ENCODE peak calls at places on chromosome 18, in six cellular contexts. One of them, this sample, is unnamed.

GRCh38 chr18:8667846-8668245 is 37.5 kb upstream of the MTCL1 start:
- DNase-seq in cerebellar nuclear complex: no peak
- DNase-seq in AML-193: no peak
- DNase-seq in GM04503: no peak
- DNase-seq in activated T-cell treated with anti-CD3 and anti-CD28 coated beads for 1 hour: no peak
- DNase-seq in GM04504: no peak
- DNase-seq in this sample: no peak

GRCh38 chr18:55478301-55478660 is 109.7 kb downstream of the TCF4 start:
- DNase-seq in cerebellar nuclear complex: no peak
- DNase-seq in AML-193: no peak
- DNase-seq in GM04503: no peak
- DNase-seq in activated T-cell treated with anti-CD3 and anti-CD28 coated beads for 1 hour: no peak
- DNase-seq in GM04504: no peak
- DNase-seq in this sample: no peak

GRCh38 chr18:55322176-55322735 is 265.7 kb downstream of the TCF4 start:
- DNase-seq in cerebellar nuclear complex: peak; percentile 67
- DNase-seq in AML-193: no peak
- DNase-seq in GM04503: peak; percentile 85
- DNase-seq in activated T-cell treated with anti-CD3 and anti-CD28 coated beads for 1 hour: no peak
- DNase-seq in GM04504: peak; percentile 93
- DNase-seq in this sample: peak; percentile 74

GRCh38 chr18:51153659-51154371 is 43.7 kb downstream of the MEX3C start:
- DNase-seq in cerebellar nuclear complex: no peak
- DNase-seq in AML-193: no peak
- DNase-seq in GM04503: no peak
- DNase-seq in activated T-cell treated with anti-CD3 and anti-CD28 coated beads for 1 hour: peak; percentile 23
- DNase-seq in GM04504: no peak
- DNase-seq in this sample: peak; percentile 68

GRCh38 chr18:2889761-2890192 is 43.0 kb downstream of the EMILIN2 start:
- DNase-seq in cerebellar nuclear complex: no peak
- DNase-seq in AML-193: no peak
- DNase-seq in GM04503: no peak
- DNase-seq in activated T-cell treated with anti-CD3 and anti-CD28 coated beads for 1 hour: no peak
- DNase-seq in GM04504: no peak
- DNase-seq in this sample: no peak

GRCh38 chr18:48098538-48098937 is 168.1 kb upstream of the SMAD2 start:
- DNase-seq in cerebellar nuclear complex: no peak
- DNase-seq in AML-193: no peak
- DNase-seq in GM04503: no peak
- DNase-seq in activated T-cell treated with anti-CD3 and anti-CD28 coated beads for 1 hour: no peak
- DNase-seq in GM04504: no peak
- DNase-seq in this sample: no peak

GRCh38 chr18:23887035-23887434 is 127.5 kb upstream of the TTC39C start:
- DNase-seq in cerebellar nuclear complex: no peak
- DNase-seq in AML-193: no peak
- DNase-seq in GM04503: no peak
- DNase-seq in activated T-cell treated with anti-CD3 and anti-CD28 coated beads for 1 hour: no peak
- DNase-seq in GM04504: no peak
- DNase-seq in this sample: no peak

GRCh38 chr18:6362559-6363129 is 52.1 kb downstream of the L3MBTL4 start:
- DNase-seq in cerebellar nuclear complex: no peak
- DNase-seq in AML-193: no peak
- DNase-seq in GM04503: no peak
- DNase-seq in activated T-cell treated with anti-CD3 and anti-CD28 coated beads for 1 hour: no peak
- DNase-seq in GM04504: no peak
- DNase-seq in this sample: no peak

GRCh38 chr18:63119647-63120046 is 199.9 kb downstream of the BCL2 start:
- DNase-seq in cerebellar nuclear complex: no peak
- DNase-seq in AML-193: peak; percentile 13
- DNase-seq in GM04503: no peak
- DNase-seq in activated T-cell treated with anti-CD3 and anti-CD28 coated beads for 1 hour: no peak
- DNase-seq in GM04504: no peak
- DNase-seq in this sample: no peak

GRCh38 chr18:59012815-59013677 is 126.6 kb upstream of the SEC11C start:
- DNase-seq in cerebellar nuclear complex: no peak
- DNase-seq in AML-193: no peak
- DNase-seq in GM04503: no peak
- DNase-seq in activated T-cell treated with anti-CD3 and anti-CD28 coated beads for 1 hour: no peak
- DNase-seq in GM04504: no peak
- DNase-seq in this sample: no peak

GRCh38 chr18:79756143-79756500 is 41.6 kb upstream of the KCNG2 start:
- DNase-seq in cerebellar nuclear complex: no peak
- DNase-seq in AML-193: no peak
- DNase-seq in GM04503: no peak
- DNase-seq in activated T-cell treated with anti-CD3 and anti-CD28 coated beads for 1 hour: no peak
- DNase-seq in GM04504: no peak
- DNase-seq in this sample: peak; percentile 38

GRCh38 chr18:23719634-23720201 is 30.5 kb downstream of the LAMA3 start:
- DNase-seq in cerebellar nuclear complex: no peak
- DNase-seq in AML-193: no peak
- DNase-seq in GM04503: peak; percentile 97
- DNase-seq in activated T-cell treated with anti-CD3 and anti-CD28 coated beads for 1 hour: no peak
- DNase-seq in GM04504: peak; percentile 98
- DNase-seq in this sample: peak; percentile 56

GRCh38 chr18:1663879-1664705 is 759.4 kb downstream of the ADCYAP1 start:
- DNase-seq in cerebellar nuclear complex: no peak
- DNase-seq in AML-193: peak; percentile 55
- DNase-seq in GM04503: no peak
- DNase-seq in activated T-cell treated with anti-CD3 and anti-CD28 coated beads for 1 hour: no peak
- DNase-seq in GM04504: no peak
- DNase-seq in this sample: peak; percentile 51

GRCh38 chr18:33560686-33561370 is 17.2 kb upstream of the ASXL3 start:
- DNase-seq in cerebellar nuclear complex: no peak
- DNase-seq in AML-193: no peak
- DNase-seq in GM04503: no peak
- DNase-seq in activated T-cell treated with anti-CD3 and anti-CD28 coated beads for 1 hour: no peak
- DNase-seq in GM04504: no peak
- DNase-seq in this sample: no peak

GRCh38 chr18:62335494-62335893 is 10.4 kb downstream of the TNFRSF11A start:
- DNase-seq in cerebellar nuclear complex: no peak
- DNase-seq in AML-193: no peak
- DNase-seq in GM04503: no peak
- DNase-seq in activated T-cell treated with anti-CD3 and anti-CD28 coated beads for 1 hour: no peak
- DNase-seq in GM04504: no peak
- DNase-seq in this sample: no peak

GRCh38 chr18:79553154-79553553 is 126.4 kb upstream of the CTDP1 start:
- DNase-seq in cerebellar nuclear complex: no peak
- DNase-seq in AML-193: no peak
- DNase-seq in GM04503: no peak
- DNase-seq in activated T-cell treated with anti-CD3 and anti-CD28 coated beads for 1 hour: no peak
- DNase-seq in GM04504: no peak
- DNase-seq in this sample: peak; percentile 39

GRCh38 chr18:13528739-13529392 is 197.5 kb downstream of the FAM210A start:
- DNase-seq in cerebellar nuclear complex: no peak
- DNase-seq in AML-193: no peak
- DNase-seq in GM04503: no peak
- DNase-seq in activated T-cell treated with anti-CD3 and anti-CD28 coated beads for 1 hour: no peak
- DNase-seq in GM04504: no peak
- DNase-seq in this sample: no peak

GRCh38 chr18:45654677-45655076 is 39.4 kb downstream of the SLC14A2 start:
- DNase-seq in cerebellar nuclear complex: no peak
- DNase-seq in AML-193: no peak
- DNase-seq in GM04503: no peak
- DNase-seq in activated T-cell treated with anti-CD3 and anti-CD28 coated beads for 1 hour: no peak
- DNase-seq in GM04504: no peak
- DNase-seq in this sample: no peak

GRCh38 chr18:72174972-72175649 is 369.0 kb downstream of the CBLN2 start:
- DNase-seq in cerebellar nuclear complex: no peak
- DNase-seq in AML-193: no peak
- DNase-seq in GM04503: no peak
- DNase-seq in activated T-cell treated with anti-CD3 and anti-CD28 coated beads for 1 hour: no peak
- DNase-seq in GM04504: peak; percentile 12
- DNase-seq in this sample: no peak

GRCh38 chr18:51255694-51256093 is 58.2 kb upstream of the MEX3C start:
- DNase-seq in cerebellar nuclear complex: no peak
- DNase-seq in AML-193: no peak
- DNase-seq in GM04503: no peak
- DNase-seq in activated T-cell treated with anti-CD3 and anti-CD28 coated beads for 1 hour: no peak
- DNase-seq in GM04504: no peak
- DNase-seq in this sample: no peak

GRCh38 chr18:45801396-45802004 is 24.0 kb upstream of the SIGLEC15 start:
- DNase-seq in cerebellar nuclear complex: no peak
- DNase-seq in AML-193: peak; percentile 45
- DNase-seq in GM04503: no peak
- DNase-seq in activated T-cell treated with anti-CD3 and anti-CD28 coated beads for 1 hour: no peak
- DNase-seq in GM04504: no peak
- DNase-seq in this sample: no peak

GRCh38 chr18:11518788-11519685 is 90.4 kb upstream of the SLC35G4 start:
- DNase-seq in cerebellar nuclear complex: no peak
- DNase-seq in AML-193: peak; percentile 45
- DNase-seq in GM04503: no peak
- DNase-seq in activated T-cell treated with anti-CD3 and anti-CD28 coated beads for 1 hour: no peak
- DNase-seq in GM04504: no peak
- DNase-seq in this sample: no peak

GRCh38 chr18:68147728-68148127 is 567.2 kb downstream of the TMX3 start:
- DNase-seq in cerebellar nuclear complex: no peak
- DNase-seq in AML-193: no peak
- DNase-seq in GM04503: no peak
- DNase-seq in activated T-cell treated with anti-CD3 and anti-CD28 coated beads for 1 hour: no peak
- DNase-seq in GM04504: no peak
- DNase-seq in this sample: no peak

GRCh38 chr18:51059969-51060368 is 30.0 kb downstream of the SMAD4 start:
- DNase-seq in cerebellar nuclear complex: no peak
- DNase-seq in AML-193: no peak
- DNase-seq in GM04503: no peak
- DNase-seq in activated T-cell treated with anti-CD3 and anti-CD28 coated beads for 1 hour: no peak
- DNase-seq in GM04504: no peak
- DNase-seq in this sample: no peak

GRCh38 chr18:78721986-78722385 is 257.6 kb upstream of the SALL3 start:
- DNase-seq in cerebellar nuclear complex: no peak
- DNase-seq in AML-193: no peak
- DNase-seq in GM04503: no peak
- DNase-seq in activated T-cell treated with anti-CD3 and anti-CD28 coated beads for 1 hour: no peak
- DNase-seq in GM04504: no peak
- DNase-seq in this sample: no peak

GRCh38 chr18:61948196-61948800 is 55.5 kb upstream of the RNF152 start:
- DNase-seq in cerebellar nuclear complex: no peak
- DNase-seq in AML-193: no peak
- DNase-seq in GM04503: no peak
- DNase-seq in activated T-cell treated with anti-CD3 and anti-CD28 coated beads for 1 hour: no peak
- DNase-seq in GM04504: no peak
- DNase-seq in this sample: no peak

GRCh38 chr18:1392046-1392445 is 487.4 kb downstream of the ADCYAP1 start:
- DNase-seq in cerebellar nuclear complex: no peak
- DNase-seq in AML-193: no peak
- DNase-seq in GM04503: no peak
- DNase-seq in activated T-cell treated with anti-CD3 and anti-CD28 coated beads for 1 hour: no peak
- DNase-seq in GM04504: no peak
- DNase-seq in this sample: no peak

GRCh38 chr18:12890500-12890899 is 6.5 kb upstream of the PTPN2 start:
- DNase-seq in cerebellar nuclear complex: no peak
- DNase-seq in AML-193: peak; percentile 29
- DNase-seq in GM04503: no peak
- DNase-seq in activated T-cell treated with anti-CD3 and anti-CD28 coated beads for 1 hour: no peak
- DNase-seq in GM04504: no peak
- DNase-seq in this sample: no peak

GRCh38 chr18:28514699-28515098 is 337.8 kb upstream of the CDH2 start:
- DNase-seq in cerebellar nuclear complex: no peak
- DNase-seq in AML-193: no peak
- DNase-seq in GM04503: no peak
- DNase-seq in activated T-cell treated with anti-CD3 and anti-CD28 coated beads for 1 hour: no peak
- DNase-seq in GM04504: no peak
- DNase-seq in this sample: no peak

GRCh38 chr18:63149200-63149587 is 170.4 kb downstream of the BCL2 start:
- DNase-seq in cerebellar nuclear complex: no peak
- DNase-seq in AML-193: no peak
- DNase-seq in GM04503: no peak
- DNase-seq in activated T-cell treated with anti-CD3 and anti-CD28 coated beads for 1 hour: no peak
- DNase-seq in GM04504: no peak
- DNase-seq in this sample: no peak

GRCh38 chr18:57410749-57411148 is 24.4 kb upstream of the ONECUT2 start:
- DNase-seq in cerebellar nuclear complex: no peak
- DNase-seq in AML-193: no peak
- DNase-seq in GM04503: no peak
- DNase-seq in activated T-cell treated with anti-CD3 and anti-CD28 coated beads for 1 hour: no peak
- DNase-seq in GM04504: no peak
- DNase-seq in this sample: no peak